ENCODE peak calls at places on chromosomes 13 and 19, in four cellular contexts. K, N, E and R are unnamed samples. For H3K79me2, the result is how much of the 10 kb centered on the place peaks cover.

GRCh38 chr19:16649734-16650133 is 10.2 kb downstream of the SMIM7 start:
- DNase-seq in K (no peak), N (no peak), E (no peak), R (no peak)

GRCh38 chr19:45730389-45731288 is at the start of gene FBXO46:
- DNase-seq in K (peak), N (peak), E (peak), R (peak)

GRCh38 chr13:98960331-98961203 is 17.3 kb downstream of the DOCK9 start:
- DNase-seq in K (no peak), N (no peak), E (no peak), R (no peak)

GRCh38 chr13:109592776-109593175 is 193.6 kb downstream of the IRS2 start:
- DNase-seq in K (no peak), N (no peak), E (peak), R (no peak)

GRCh38 chr13:100269837-100270236 is 180.9 kb downstream of the PCCA start:
- DNase-seq in K (no peak), N (no peak), E (no peak), R (no peak)

GRCh38 chr13:63901630-63902029 is 2486.0 kb upstream of the PCDH20 start:
- DNase-seq in K (no peak), N (no peak), E (peak), R (no peak)

GRCh38 chr19:2270157-2270571 is 11.8 kb downstream of the PEAK3 start:
- DNase-seq in K (peak), N (no peak), E (no peak), R (no peak)

GRCh38 chr19:54573330-54573872 is at the start of gene LILRA2:
- DNase-seq in K (no peak), N (no peak), E (no peak), R (no peak)

GRCh38 chr19:33064778-33065550 is at the start of gene RHPN2:
- DNase-seq in K (peak), N (peak), E (peak), R (peak)

GRCh38 chr19:20179946-20180345 is 12.9 kb downstream of the ZNF486 start:
- DNase-seq in K (no peak), N (no peak), E (no peak), R (no peak)

GRCh38 chr13:113137656-113138292 is 15.2 kb downstream of the F10 start:
- DNase-seq in K (no peak), N (no peak), E (no peak), R (no peak)

GRCh38 chr13:40813662-40814454 is 24.4 kb downstream of the SLC25A15 start:
- DNase-seq in K (peak), N (peak), E (peak), R (peak)

GRCh38 chr19:12750851-12751250 is 740 bp upstream of the BEST2 start:
- DNase-seq in K (no peak), N (no peak), E (no peak), R (peak)

GRCh38 chr19:15288146-15288963 is 44.0 kb downstream of the BRD4 start:
- DNase-seq in K (no peak), N (no peak), E (no peak), R (peak)

GRCh38 chr13:76043882-76044281 is 407.8 kb downstream of the LMO7 start:
- DNase-seq in K (no peak), N (no peak), E (no peak), R (no peak)

GRCh38 chr13:27839809-27840467 is 47.7 kb downstream of the GSX1 start:
- DNase-seq in K (no peak), N (no peak), E (no peak), R (no peak)

GRCh38 chr19:36850646-36851442 is at the start of gene ZNF345:
- DNase-seq in K (peak), N (peak), E (peak), R (peak)

GRCh38 chr19:40603719-40604646 is 2.8 kb downstream of the LTBP4 start:
- DNase-seq in K (peak), N (peak), E (peak), R (peak)
- TF ChIP-seq EP300 in K (no peak), N (no peak), E (peak), R (no peak)

DNA sequence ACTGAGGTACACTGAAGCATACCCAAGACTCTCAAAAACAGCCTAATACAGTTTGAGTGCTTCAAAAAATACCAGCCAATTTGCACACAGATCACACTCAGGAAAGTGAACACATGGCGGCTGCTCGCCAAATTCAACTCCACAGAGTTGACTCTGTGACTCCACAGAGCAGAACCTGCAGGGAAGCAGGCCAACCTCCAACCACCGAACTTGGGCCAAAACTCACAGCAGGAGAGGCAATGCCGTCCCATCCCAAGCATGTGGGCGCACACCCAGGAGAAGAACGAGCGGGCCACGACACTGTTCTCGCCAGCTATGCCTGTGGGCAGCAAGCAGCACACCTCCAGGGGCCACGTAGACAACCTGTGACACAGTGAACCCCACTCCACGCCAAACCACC is 21.1 kb downstream of the ELL start:
- DNase-seq in K (no peak), N (no peak), E (no peak), R (no peak)
- H3K79me2 ChIP-seq in K (half or more), N (under half), E (half or more), R (half or more)

DNA sequence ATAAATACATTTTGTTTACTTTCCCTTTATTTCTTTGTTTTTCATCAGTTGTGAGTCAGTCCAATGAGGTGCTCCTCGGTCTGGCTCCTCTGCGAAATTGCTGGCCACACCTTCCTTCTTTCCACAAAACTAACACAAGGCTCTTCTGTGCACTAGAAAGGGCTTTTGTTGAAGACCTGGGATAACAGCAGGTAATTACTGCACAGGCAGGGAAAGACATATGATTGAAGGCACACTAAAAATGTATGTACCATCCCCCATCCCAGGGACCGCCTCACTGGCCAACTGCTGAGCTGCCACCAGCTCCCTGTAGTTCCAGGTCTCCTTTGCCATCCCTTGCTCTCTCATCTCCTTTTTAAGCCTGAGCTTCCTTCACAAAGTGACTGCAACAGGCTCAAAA is 180.5 kb downstream of the EFNB2 start:
- DNase-seq in K (no peak), N (no peak), E (no peak), R (no peak)
- TF ChIP-seq SIN3A in K (no peak), N (no peak), E (no peak), R (no peak)

GRCh38 chr19:51431124-51431523 is 13.7 kb upstream of the SIGLEC10 start:
- DNase-seq in K (no peak), N (no peak), E (peak), R (no peak)
- TF ChIP-seq EP300 in K (no peak), N (no peak), E (peak), R (no peak)